ENCODE peak calls at places on chromosomes 16 and 17, in seven cellular contexts. D, X, Q, K, A, W and Y are unnamed samples.
A peak's percentile ranks its signal among the peaks of the same experiment; 100 is the strongest.

GRCh38 chr16:70454221-70455034 is at the start of gene FCSK:
- DNase-seq in D (peak; percentile 86), X (peak; percentile 62), Q (peak; percentile 39), K (peak; percentile 75), A (peak; percentile 82), W (peak; percentile 49), Y (no peak)

GRCh38 chr17:18136357-18136756 is 27.8 kb downstream of the MYO15A start:
- DNase-seq in D (no peak), X (no peak), Q (no peak), K (no peak), A (no peak), W (no peak), Y (no peak)

GRCh38 chr16:56226840-56227525 is 35.7 kb downstream of the GNAO1 start:
- DNase-seq in D (no peak), X (no peak), Q (no peak), K (no peak), A (no peak), W (no peak), Y (no peak)

GRCh38 chr16:53216798-53217197 is 162.0 kb downstream of the CHD9 start:
- DNase-seq in D (no peak), X (no peak), Q (no peak), K (no peak), A (no peak), W (no peak), Y (no peak)

GRCh38 chr16:11071829-11072228 is 127.5 kb downstream of the CLEC16A start:
- DNase-seq in D (no peak), X (no peak), Q (no peak), K (no peak), A (no peak), W (no peak), Y (no peak)

GRCh38 chr16:12613992-12614661 is 189.6 kb downstream of the CPPED1 start:
- DNase-seq in D (no peak), X (no peak), Q (no peak), K (no peak), A (no peak), W (no peak), Y (no peak)

GRCh38 chr17:49738456-49739163 is 25.3 kb downstream of the FAM117A start:
- DNase-seq in D (no peak), X (no peak), Q (no peak), K (no peak), A (no peak), W (no peak), Y (no peak)

GRCh38 chr17:11241611-11242226 is 706 bp downstream of the SHISA6 start:
- DNase-seq in D (no peak), X (no peak), Q (no peak), K (no peak), A (no peak), W (no peak), Y (peak; percentile 73)

GRCh38 chr17:14268264-14268663 is 31.6 kb upstream of the CDRT15 start:
- DNase-seq in D (no peak), X (no peak), Q (no peak), K (no peak), A (no peak), W (no peak), Y (no peak)

GRCh38 chr17:45287526-45288264 is 25.8 kb upstream of the SPATA32 start:
- DNase-seq in D (no peak), X (peak; percentile 43), Q (no peak), K (no peak), A (peak; percentile 78), W (no peak), Y (no peak)

GRCh38 chr16:10624527-10624926 is 44.1 kb upstream of the EMP2 start:
- DNase-seq in D (no peak), X (no peak), Q (no peak), K (no peak), A (no peak), W (no peak), Y (no peak)

GRCh38 chr16:61797960-61798359 is 238.3 kb downstream of the CDH8 start:
- DNase-seq in D (no peak), X (no peak), Q (no peak), K (no peak), A (no peak), W (no peak), Y (no peak)

GRCh38 chr17:49022391-49022941 is 25.3 kb downstream of the IGF2BP1 start:
- DNase-seq in D (no peak), X (no peak), Q (no peak), K (peak; percentile 31), A (no peak), W (no peak), Y (no peak)

GRCh38 chr16:57637965-57638364 is 9.5 kb downstream of the ADGRG1 start:
- DNase-seq in D (no peak), X (no peak), Q (no peak), K (no peak), A (no peak), W (no peak), Y (no peak)

GRCh38 chr17:28991779-28992178 is 14.1 kb downstream of the SEZ6 start:
- DNase-seq in D (no peak), X (no peak), Q (no peak), K (no peak), A (no peak), W (no peak), Y (no peak)

GRCh38 chr16:88395669-88396584 is 13.2 kb downstream of the ZNF469 start:
- DNase-seq in D (no peak), X (no peak), Q (no peak), K (no peak), A (no peak), W (no peak), Y (no peak)

GRCh38 chr17:3935140-3935542 is 18.9 kb upstream of the P2RX1 start:
- DNase-seq in D (peak; percentile 85), X (peak; percentile 52), Q (no peak), K (no peak), A (peak; percentile 27), W (no peak), Y (no peak)

GRCh38 chr17:78747479-78747878 is 34.6 kb downstream of the CYTH1 start:
- DNase-seq in D (no peak), X (no peak), Q (no peak), K (no peak), A (no peak), W (no peak), Y (no peak)

GRCh38 chr16:83979456-83979855 is 11.4 kb downstream of the NECAB2 start:
- DNase-seq in D (no peak), X (no peak), Q (no peak), K (no peak), A (no peak), W (no peak), Y (no peak)